ENCODE peak calls at places on chromosomes 16 and 17, in ten cellular contexts. N, Q, M, F, R, P, J, I, S and G are unnamed samples.

GRCh38 chr16:3137267-3137666 is 2.4 kb downstream of the ZNF213 start:
- DNase-seq in F (no peak), M (no peak), N (no peak), J (no peak), S (no peak), I (no peak), R (peak; percentile 58), P (no peak), Q (no peak), G (no peak)

GRCh38 chr17:43994272-43995149 is 9.9 kb upstream of the NAGS start:
- DNase-seq in M (peak; percentile 48), S (no peak), N (peak; percentile 50), R (peak; percentile 89), P (peak; percentile 61), Q (peak; percentile 60), J (peak; percentile 72), F (peak; percentile 67), I (peak; percentile 58), G (peak; percentile 84)

GRCh38 chr16:50550035-50550434 is 1.8 kb downstream of the NKD1 start:
- DNase-seq in P (no peak), J (no peak), Q (no peak), R (no peak), I (no peak), N (no peak), F (no peak), M (no peak), S (no peak), G (no peak)

GRCh38 chr17:32943206-32943605 is 15.3 kb downstream of the TMEM98 start:
- DNase-seq in P (no peak), M (no peak), Q (no peak), R (no peak), J (peak; percentile 34), S (no peak), F (no peak), I (no peak), N (no peak), G (no peak)

GRCh38 chr17:73316919-73317505 is 5.2 kb upstream of the CDC42EP4 start:
- DNase-seq in F (peak; percentile 22), I (no peak), M (no peak), N (no peak), P (no peak), S (no peak), J (no peak), Q (no peak), R (no peak), G (no peak)

GRCh38 chr16:56625943-56626654 is 518 bp downstream of the MT1E start:
- DNase-seq in S (peak; percentile 51), F (peak; percentile 83), J (no peak), N (peak; percentile 71), R (peak; percentile 88), P (no peak), I (peak; percentile 86), M (no peak), Q (peak; percentile 56), G (no peak)

GRCh38 chr17:74276051-74276476 is 2.0 kb downstream of the DNAI2 start:
- DNase-seq in M (no peak), S (peak; percentile 3), P (no peak), R (peak; percentile 76), J (no peak), N (peak; percentile 69), I (no peak), Q (no peak), F (no peak), G (no peak)

GRCh38 chr17:22277595-22277994 is 585.3 kb downstream of the KCNJ18 start:
- DNase-seq in M (no peak), J (peak; percentile 8), I (no peak), S (no peak), N (no peak), R (no peak), Q (no peak), P (no peak), F (no peak), G (peak; percentile 41)

GRCh38 chr17:46795379-46795952 is 23.0 kb downstream of the WNT3 start:
- DNase-seq in R (no peak), N (no peak), M (no peak), S (no peak), I (peak; percentile 78), P (no peak), F (peak; percentile 88), Q (no peak), J (no peak), G (no peak)

GRCh38 chr17:72697602-72698146 is 394.8 kb downstream of the SLC39A11 start:
- DNase-seq in I (no peak), F (no peak), R (no peak), P (no peak), J (no peak), M (no peak), Q (no peak), N (no peak), S (no peak), G (no peak)

GRCh38 chr16:77171750-77172635 is 19.0 kb upstream of the MON1B start:
- DNase-seq in N (no peak), I (peak; percentile 65), M (no peak), S (peak; percentile 15), P (peak; percentile 49), Q (no peak), R (no peak), F (peak; percentile 79), J (no peak), G (no peak)

GRCh38 chr17:4551141-4551540 is 4.0 kb downstream of the MYBBP1A start:
- DNase-seq in P (no peak), S (no peak), J (no peak), Q (no peak), N (no peak), R (peak; percentile 37), I (no peak), M (no peak), F (no peak), G (peak; percentile 51)

DNA sequence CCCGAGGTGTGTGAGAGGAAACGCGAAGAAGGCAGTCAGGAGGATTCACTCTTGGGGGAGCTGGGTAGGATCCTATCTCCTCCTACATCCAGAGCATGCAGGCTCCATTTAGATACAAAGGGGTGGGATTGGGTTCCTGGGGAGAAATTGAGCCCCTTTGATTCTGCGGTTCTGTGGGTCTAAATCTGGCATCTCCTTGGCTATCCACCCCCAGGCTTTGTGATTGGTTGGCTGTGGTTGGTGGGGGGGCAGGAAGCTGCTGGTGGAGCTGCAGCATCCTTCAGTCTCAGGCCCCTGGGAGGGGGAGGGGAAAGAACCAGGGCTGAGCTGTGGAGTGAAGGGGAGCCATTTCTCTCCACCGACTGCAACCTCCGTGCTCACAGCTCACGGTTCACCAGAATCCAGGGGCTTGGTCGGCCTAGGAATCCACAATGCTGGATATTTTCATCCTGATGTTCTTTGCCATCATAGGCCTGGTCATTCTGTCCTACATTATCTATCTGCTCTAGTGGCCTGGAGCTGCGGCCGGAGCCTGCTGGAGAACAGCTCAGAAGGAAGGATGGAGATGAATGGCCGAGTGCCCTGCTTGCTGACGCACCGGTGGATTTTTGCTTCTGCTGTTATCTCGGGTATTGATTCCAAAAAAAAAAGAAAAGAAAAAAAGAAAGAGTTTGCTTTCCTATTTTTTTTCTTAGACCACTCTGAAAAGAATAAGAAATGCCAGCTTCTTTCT is at the start of gene LASP1NB:
- DNase-seq in F (peak; percentile 68), J (peak; percentile 25), R (peak; percentile 83), Q (no peak), N (peak; percentile 62), I (peak; percentile 42), M (peak; percentile 40), P (peak; percentile 45), S (no peak), G (peak; percentile 77)
- H3K4me3 ChIP-seq in F (peak within 1 kb of the TSS; percentile 44), J (no peak within 1 kb of the TSS), R (peak within 1 kb of the TSS; percentile 32), Q (no peak within 1 kb of the TSS), N (peak within 1 kb of the TSS; percentile 7), I (peak within 1 kb of the TSS; percentile 22), M (peak within 1 kb of the TSS; percentile 43), P (no peak within 1 kb of the TSS), S (peak within 1 kb of the TSS; percentile 8), G (no peak within 1 kb of the TSS)

GRCh38 chr16:28193530-28194423 is 18.0 kb downstream of the XPO6 start:
- DNase-seq in R (no peak), J (no peak), M (no peak), I (peak; percentile 86), N (no peak), P (peak; percentile 22), F (peak; percentile 94), S (peak; percentile 86), Q (no peak), G (no peak)
- H3K4me3 ChIP-seq in R (no peak overlapping the region), J (no peak overlapping the region), M (peak overlapping the region; percentile 18), I (no peak overlapping the region), N (no peak overlapping the region), P (peak overlapping the region; percentile 81), F (no peak overlapping the region), S (no peak overlapping the region), Q (no peak overlapping the region), G (no peak overlapping the region)

DNA sequence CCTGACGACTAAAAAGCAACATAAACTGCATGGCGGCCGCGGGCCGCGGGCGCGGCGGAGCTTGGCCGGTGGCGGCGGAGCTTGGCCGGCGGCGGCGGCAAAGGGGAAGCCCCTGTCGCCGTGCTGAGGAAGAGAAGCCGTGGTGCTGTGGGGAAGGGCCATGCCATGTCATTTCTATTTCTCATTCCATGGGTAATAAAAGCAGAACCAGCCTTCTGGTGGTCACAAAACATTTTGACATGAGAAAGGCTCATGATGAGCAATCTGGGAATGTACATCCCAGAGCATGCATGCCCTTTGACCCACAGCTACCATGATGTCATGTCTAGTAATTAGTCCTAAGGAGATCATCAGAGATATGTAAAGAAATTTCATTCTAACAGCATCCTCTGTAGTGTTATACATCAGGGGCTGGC is 23.9 kb upstream of the HEATR6 start:
- DNase-seq in N (no peak), J (no peak), I (peak; percentile 32), R (peak; percentile 69), P (no peak), F (peak; percentile 66), Q (peak; percentile 37), S (peak; percentile 47), M (peak; percentile 7), G (peak; percentile 88)
- H3K4me3 ChIP-seq in N (no peak overlapping the region), J (peak overlapping the region; percentile 36), I (no peak overlapping the region), R (peak overlapping the region; percentile 40), P (peak overlapping the region; percentile 37), F (peak overlapping the region; percentile 44), Q (no peak overlapping the region), S (no peak overlapping the region), M (no peak overlapping the region), G (peak overlapping the region; percentile 25)

GRCh38 chr16:28089992-28090365 is 26.5 kb upstream of the GSG1L start:
- DNase-seq in I (no peak), P (no peak), M (no peak), F (no peak), R (no peak), S (no peak), Q (no peak), J (no peak), N (no peak), G (no peak)

GRCh38 chr16:28093383-28093725 is 29.8 kb upstream of the GSG1L start:
- DNase-seq in P (no peak), I (no peak), Q (no peak), N (no peak), J (no peak), M (no peak), F (no peak), S (no peak), R (no peak), G (peak; percentile 48)

GRCh38 chr16:28090646-28091377 is 27.3 kb upstream of the GSG1L start:
- DNase-seq in Q (no peak), I (peak; percentile 43), N (no peak), S (peak; percentile 4), R (no peak), F (peak; percentile 28), P (no peak), M (no peak), J (no peak), G (peak; percentile 49)

GRCh38 chr16:28091706-28092105 is 28.2 kb upstream of the GSG1L start:
- DNase-seq in I (no peak), P (no peak), S (no peak), F (no peak), N (no peak), M (no peak), R (no peak), Q (no peak), J (no peak), G (peak; percentile 67)

GRCh38 chr16:28092721-28093382 is 29.3 kb upstream of the GSG1L start:
- DNase-seq in P (no peak), J (no peak), S (no peak), M (no peak), F (no peak), R (no peak), I (no peak), Q (no peak), N (no peak), G (peak; percentile 47)
- H3K4me3 ChIP-seq in P (no peak overlapping the region), J (no peak overlapping the region), S (no peak overlapping the region), M (no peak overlapping the region), F (no peak overlapping the region), R (no peak overlapping the region), I (no peak overlapping the region), Q (no peak overlapping the region), N (no peak overlapping the region), G (no peak overlapping the region)